ENCODE peak calls at places on chromosomes 2 and 18, in six cellular contexts. X is epithelial cell of esophagus; R is GM12892; D is activated CD4-positive, alpha-beta T cell treated with anti-CD3 and anti-CD28 coated beads for 4 hours; W is T-helper 1 cell; M is NCI-H345. H is an unnamed sample.

GRCh38 chr18:57052173-57052572 is 94.7 kb upstream of the BOD1L2 start:
- DNase-seq in X (no peak), R (no peak), D (no peak), W (no peak), M (no peak), H (no peak)

GRCh38 chr2:237441605-237442004 is 27.6 kb upstream of the COL6A3 start:
- DNase-seq in X (peak), R (no peak), D (peak), W (peak), M (no peak), H (peak)

GRCh38 chr18:76721207-76721996 is 101.0 kb upstream of the ZNF236 start:
- DNase-seq in X (no peak), R (no peak), D (peak), W (peak), M (no peak), H (peak)

GRCh38 chr2:70247364-70248144 is 874 bp downstream of the TIA1 start:
- DNase-seq in X (no peak), R (no peak), D (no peak), W (peak), M (peak), H (no peak)

GRCh38 chr2:1990724-1991123 is 246.4 kb upstream of the PXDN start:
- DNase-seq in X (no peak), R (no peak), D (no peak), W (no peak), M (peak), H (no peak)

GRCh38 chr2:86358982-86359381 is 21.6 kb upstream of the REEP1 start:
- DNase-seq in X (no peak), R (no peak), D (no peak), W (no peak), M (no peak), H (no peak)

GRCh38 chr2:36477315-36477714 is 120.7 kb downstream of the FEZ2 start:
- DNase-seq in X (no peak), R (no peak), D (no peak), W (no peak), M (no peak), H (no peak)

GRCh38 chr2:219387284-219388126 is at the start of gene DNPEP:
- DNase-seq in X (peak), R (peak), D (peak), W (no peak), M (peak), H (peak)

GRCh38 chr18:50284226-50284885 is 3.0 kb upstream of the MBD1 start:
- DNase-seq in X (peak), R (no peak), D (no peak), W (no peak), M (no peak), H (no peak)

GRCh38 chr2:85437488-85438290 is 19.2 kb downstream of the SH2D6 start:
- DNase-seq in X (peak), R (peak), D (peak), W (peak), M (peak), H (peak)

GRCh38 chr2:83461135-83461534 is 997.9 kb downstream of the SUCLG1 start:
- DNase-seq in X (no peak), R (no peak), D (no peak), W (no peak), M (no peak), H (no peak)

GRCh38 chr2:201930831-201931230 is 102.8 kb upstream of the FZD7 start:
- DNase-seq in X (no peak), R (no peak), D (no peak), W (no peak), M (no peak), H (no peak)

GRCh38 chr2:239093956-239094355 is 246.1 kb downstream of the TWIST2 start:
- DNase-seq in X (no peak), R (no peak), D (no peak), W (no peak), M (no peak), H (no peak)

GRCh38 chr18:10168477-10168876 is 254.7 kb downstream of the VAPA start:
- DNase-seq in X (no peak), R (no peak), D (no peak), W (no peak), M (peak), H (no peak)

GRCh38 chr2:240112914-240113690 is 23.0 kb downstream of the COPS9 start:
- DNase-seq in X (no peak), R (no peak), D (no peak), W (no peak), M (no peak), H (no peak)

GRCh38 chr2:8546319-8547283 is 135.3 kb upstream of the ID2 start:
- DNase-seq in X (no peak), R (no peak), D (peak), W (no peak), M (no peak), H (no peak)

GRCh38 chr2:43040084-43040854 is 186.1 kb downstream of the ZFP36L2 start:
- DNase-seq in X (peak), R (no peak), D (no peak), W (peak), M (no peak), H (no peak)

GRCh38 chr2:26968001-26968400 is 2.4 kb upstream of the MAPRE3 start:
- DNase-seq in X (peak), R (no peak), D (no peak), W (no peak), M (no peak), H (no peak)